ENCODE peak calls at places on chromosome 2, in five cellular contexts. G is GF-D8; N is PC-9; R is T-helper 22 cell; Z is activated CD4-positive, alpha-beta T cell treated with anti-CD3 and anti-CD28 coated beads, Interleukin-2, amount 50 U/mL, for 4 hours. Q is an unnamed sample.

GRCh38 chr2:4673025-4673489 is 969.7 kb downstream of the DCDC2C start:
- DNase-seq in Z (no peak), N (no peak), G (no peak), R (no peak), Q (no peak)

GRCh38 chr2:187854801-187855200 is 300.6 kb upstream of the TFPI start:
- DNase-seq in R (no peak), G (no peak), Z (no peak), N (no peak), Q (no peak)

GRCh38 chr2:189639003-189639609 is 22.2 kb upstream of the ASNSD1 start:
- DNase-seq in Z (no peak), N (no peak), R (no peak), G (no peak), Q (no peak)

GRCh38 chr2:207046642-207047213 is 107.4 kb downstream of the CPO start:
- DNase-seq in R (no peak), N (no peak), G (no peak), Z (peak), Q (peak)

GRCh38 chr2:17573806-17574175 is 33.3 kb downstream of the VSNL1 start:
- DNase-seq in Z (no peak), R (no peak), G (no peak), N (no peak), Q (no peak)

GRCh38 chr2:207528980-207529329 is 807 bp upstream of the CREB1 start:
- DNase-seq in N (peak), G (no peak), R (peak), Z (peak), Q (no peak)

GRCh38 chr2:196275646-196276352 is 104.4 kb upstream of the STK17B start:
- DNase-seq in Z (no peak), N (no peak), R (no peak), G (peak), Q (no peak)

GRCh38 chr2:215606219-215606618 is 170.4 kb upstream of the FN1 start:
- DNase-seq in G (no peak), Z (no peak), R (no peak), N (no peak), Q (no peak)

GRCh38 chr2:240350696-240351087 is 84.8 kb upstream of the GPC1 start:
- DNase-seq in R (no peak), Z (no peak), N (no peak), G (no peak), Q (no peak)

GRCh38 chr2:125086313-125087184 is 1061.5 kb downstream of the CNTNAP5 start:
- DNase-seq in N (no peak), R (no peak), Z (no peak), G (no peak), Q (no peak)

GRCh38 chr2:28601612-28602011 is 105.8 kb downstream of the PLB1 start:
- DNase-seq in G (peak), N (no peak), Z (no peak), R (no peak), Q (no peak)

GRCh38 chr2:237742191-237742590 is 56.4 kb upstream of the RBM44 start:
- DNase-seq in G (no peak), Z (no peak), R (no peak), N (no peak), Q (no peak)

GRCh38 chr2:15986068-15986560 is 45.8 kb downstream of the MYCN start:
- DNase-seq in R (no peak), Z (no peak), G (no peak), N (no peak), Q (no peak)

GRCh38 chr2:217914878-217915277 is 87.9 kb downstream of the TNS1 start:
- DNase-seq in Z (no peak), N (no peak), G (no peak), R (no peak), Q (no peak)

GRCh38 chr2:10094271-10094814 is 14.1 kb upstream of the CYS1 start:
- DNase-seq in Z (no peak), G (no peak), R (no peak), N (no peak), Q (no peak)

GRCh38 chr2:192007819-192008218 is 160.9 kb upstream of the CAVIN2 start:
- DNase-seq in R (no peak), N (no peak), G (no peak), Z (no peak), Q (no peak)

GRCh38 chr2:67259581-67260347 is 137.4 kb upstream of the ETAA1 start:
- DNase-seq in R (no peak), Z (no peak), G (no peak), N (peak), Q (peak)

GRCh38 chr2:216698895-216699294 is 3.5 kb upstream of the IGFBP5 start:
- DNase-seq in R (no peak), Z (no peak), N (no peak), G (no peak), Q (peak)

GRCh38 chr2:144678741-144679140 is 158.8 kb upstream of the ZEB2 start:
- DNase-seq in G (no peak), N (no peak), Z (no peak), R (no peak), Q (no peak)

GRCh38 chr2:159292157-159292556 is 5.7 kb upstream of the WDSUB1 start:
- DNase-seq in G (no peak), Z (no peak), N (no peak), R (no peak), Q (no peak)